ENCODE peak calls at places on chromosomes 13 and 19, in seven cellular contexts. X is stimulated activated CD4-positive, alpha-beta T cell treated with anti-CD3 and anti-CD28 coated beads, Interleukin-12 subunit alpha, Interleukin-12 subunit beta, amount 100 ng/mL, for 48 hours; V is sciatic nerve; A is activated naive CD4-positive, alpha-beta T cell treated with anti-CD3 and anti-CD28 coated beads, Interleukin-2, amount 50 U/mL, for 16 hours; N is stimulated activated CD8-positive, alpha-beta memory T cell treated with anti-CD3 and anti-CD28 coated beads, Interleukin-4, amount 100 ng/mL, for 1 hour; H is breast epithelium; G is activated CD4-positive, alpha-beta T cell treated with anti-CD3 and anti-CD28 coated beads, Interleukin-2, amount 50 U/mL, for 24 hours. B is an unnamed sample.

GRCh38 chr19:50478901-50479715 is 2.5 kb upstream of the GARIN5A start:
- DNase-seq in N (no peak), H (no peak), G (no peak), X (no peak), A (no peak), V (no peak), B (no peak)

GRCh38 chr13:93723316-93723715 is 496.7 kb downstream of the GPC6 start:
- DNase-seq in H (no peak), X (no peak), V (no peak), A (no peak), G (no peak), N (no peak), B (no peak)

GRCh38 chr19:15021286-15022007 is 27.8 kb upstream of the CASP14 start:
- DNase-seq in G (no peak), X (no peak), V (no peak), A (no peak), H (no peak), N (no peak), B (no peak)

GRCh38 chr13:49549289-49549688 is 36.1 kb downstream of the RCBTB1 start:
- DNase-seq in A (no peak), N (no peak), G (no peak), X (no peak), V (no peak), H (no peak), B (no peak)

GRCh38 chr19:48175578-48175977 is 5.1 kb downstream of the ZSWIM9 start:
- DNase-seq in N (no peak), A (no peak), H (no peak), X (no peak), V (no peak), G (no peak), B (no peak)

GRCh38 chr13:24668955-24669354 is 11.3 kb upstream of the ATP12A start:
- DNase-seq in N (no peak), A (no peak), H (no peak), V (no peak), G (no peak), X (no peak), B (no peak)

GRCh38 chr19:50725932-50726230 is 2.7 kb downstream of the CLEC11A start:
- DNase-seq in X (no peak), N (no peak), G (no peak), A (no peak), H (no peak), V (no peak), B (no peak)

GRCh38 chr19:29016926-29017760 is 195.8 kb downstream of the UQCRFS1 start:
- DNase-seq in A (no peak), G (no peak), N (no peak), X (no peak), V (no peak), H (no peak), B (no peak)

GRCh38 chr13:26952551-26953138 is 192.1 kb upstream of the GPR12 start:
- DNase-seq in A (no peak), N (no peak), G (no peak), H (no peak), X (no peak), V (no peak), B (no peak)

GRCh38 chr19:38538793-38539528 is 78.8 kb downstream of the MAP4K1 start:
- DNase-seq in X (no peak), H (no peak), N (no peak), G (no peak), A (no peak), V (no peak), B (no peak)

GRCh38 chr19:28472843-28473242 is 740.1 kb downstream of the UQCRFS1 start:
- DNase-seq in A (no peak), N (no peak), X (no peak), V (peak), G (no peak), H (no peak), B (no peak)

GRCh38 chr13:98854448-98854847 is 102.0 kb upstream of the SLC15A1 start:
- DNase-seq in X (no peak), A (no peak), G (no peak), V (no peak), N (no peak), H (no peak), B (no peak)

B was measured in hepatocyte.